ENCODE peak calls at places on chromosomes 2 and 18, in ten cellular contexts. G is foreskin fibroblast; W is heart left ventricle; Y is mesendoderm; P is Calu3; Z is ELR; S is NCI-H1092; M is stomach; R is stimulated activated naive CD8-positive, alpha-beta T cell treated with anti-CD3 and anti-CD28 coated beads, Interleukin-15, amount 100 ng/mL, for 72 hours; J is fibroblast of mammary gland. Q is an unnamed sample.
A peak's percentile ranks its signal among the peaks of the same experiment; 100 is the strongest.

GRCh38 chr2:127149384-127149783 is 42.4 kb upstream of the BIN1 start:
- DNase-seq in G (peak; percentile 88), W (no peak), Y (no peak), P (no peak), Z (peak; percentile 98), S (no peak), M (no peak), R (no peak), J (peak; percentile 96), Q (no peak)

GRCh38 chr2:158841839-158842238 is 46.7 kb downstream of the DAPL1 start:
- DNase-seq in G (peak; percentile 30), W (no peak), Y (no peak), P (no peak), Z (no peak), S (no peak), M (no peak), R (no peak), J (peak; percentile 87), Q (no peak)

GRCh38 chr18:69951182-69951581 is 3.5 kb upstream of the CD226 start:
- DNase-seq in G (peak; percentile 44), W (no peak), Y (peak; percentile 25), P (no peak), Z (peak; percentile 17), S (no peak), M (no peak), R (no peak), J (no peak), Q (no peak)

GRCh38 chr2:239590995-239591915 is 190.4 kb upstream of the HDAC4 start:
- DNase-seq in G (no peak), W (no peak), Y (no peak), P (no peak), Z (no peak), S (no peak), M (no peak), R (no peak), J (no peak), Q (no peak)

GRCh38 chr18:35088931-35089330 is 47.7 kb downstream of the MAPRE2 start:
- DNase-seq in G (peak; percentile 54), W (no peak), Y (no peak), P (no peak), Z (peak; percentile 46), S (no peak), M (no peak), R (no peak), J (no peak), Q (no peak)

GRCh38 chr2:175147196-175147595 is 20.8 kb downstream of the ATF2 start:
- DNase-seq in G (no peak), W (no peak), Y (no peak), P (no peak), Z (peak; percentile 4), S (no peak), M (no peak), R (no peak), J (no peak), Q (no peak)

GRCh38 chr2:2919026-2919425 is 458.6 kb downstream of the EIPR1 start:
- DNase-seq in G (no peak), W (no peak), Y (no peak), P (no peak), Z (no peak), S (no peak), M (no peak), R (no peak), J (no peak), Q (no peak)

GRCh38 chr18:23259701-23260661 is 124.7 kb downstream of the CABLES1 start:
- DNase-seq in G (peak; percentile 84), W (peak; percentile 81), Y (peak; percentile 99), P (peak; percentile 73), Z (peak; percentile 82), S (peak; percentile 85), M (peak; percentile 89), R (peak; percentile 20), J (peak; percentile 61), Q (peak; percentile 75)

GRCh38 chr2:2326653-2327052 is 4.4 kb downstream of the MYT1L start:
- DNase-seq in G (no peak), W (no peak), Y (no peak), P (no peak), Z (no peak), S (no peak), M (no peak), R (no peak), J (no peak), Q (no peak)

GRCh38 chr2:59307196-59307595 is 1066.1 kb upstream of the FANCL start:
- DNase-seq in G (no peak), W (no peak), Y (no peak), P (no peak), Z (no peak), S (no peak), M (no peak), R (no peak), J (no peak), Q (no peak)

GRCh38 chr18:8313043-8313442 is 296.2 kb upstream of the RAB12 start:
- DNase-seq in G (no peak), W (no peak), Y (peak; percentile 87), P (no peak), Z (no peak), S (no peak), M (no peak), R (no peak), J (no peak), Q (no peak)

GRCh38 chr2:172701250-172701649 is 34.4 kb upstream of the RAPGEF4 start:
- DNase-seq in G (peak; percentile 94), W (no peak), Y (no peak), P (no peak), Z (peak; percentile 95), S (no peak), M (no peak), R (no peak), J (peak; percentile 95), Q (no peak)

GRCh38 chr2:213188971-213189899 is 37.8 kb upstream of the IKZF2 start:
- DNase-seq in G (peak; percentile 55), W (no peak), Y (peak; percentile 95), P (no peak), Z (peak; percentile 41), S (no peak), M (no peak), R (no peak), J (peak; percentile 7), Q (no peak)

GRCh38 chr2:70188460-70188859 is 2.4 kb downstream of the C2orf42 start:
- DNase-seq in G (peak; percentile 11), W (no peak), Y (no peak), P (no peak), Z (no peak), S (no peak), M (no peak), R (no peak), J (peak; percentile 8), Q (no peak)

GRCh38 chr2:29228276-29228675 is 113.1 kb downstream of the CLIP4 start:
- DNase-seq in G (no peak), W (no peak), Y (peak; percentile 5), P (no peak), Z (peak; percentile 60), S (no peak), M (no peak), R (no peak), J (peak; percentile 56), Q (no peak)

GRCh38 chr18:9147440-9148238 is 11.1 kb downstream of the ANKRD12 start:
- DNase-seq in G (peak; percentile 83), W (peak; percentile 27), Y (peak; percentile 76), P (peak; percentile 39), Z (peak; percentile 81), S (peak; percentile 4), M (no peak), R (peak; percentile 32), J (peak; percentile 83), Q (peak; percentile 44)

GRCh38 chr18:79402977-79403722 is 7.4 kb downstream of the NFATC1 start:
- DNase-seq in G (peak; percentile 58), W (peak; percentile 79), Y (no peak), P (no peak), Z (no peak), S (no peak), M (peak; percentile 61), R (no peak), J (no peak), Q (peak; percentile 47)

GRCh38 chr2:23602113-23602512 is 217.1 kb downstream of the KLHL29 start:
- DNase-seq in G (peak; percentile 94), W (no peak), Y (peak; percentile 82), P (no peak), Z (peak; percentile 91), S (no peak), M (no peak), R (no peak), J (peak; percentile 66), Q (peak; percentile 21)

GRCh38 chr18:58848685-58849084 is 16.0 kb upstream of the ZNF532 start:
- DNase-seq in G (no peak), W (no peak), Y (peak; percentile 96), P (no peak), Z (peak; percentile 97), S (no peak), M (no peak), R (no peak), J (peak; percentile 81), Q (no peak)

GRCh38 chr2:67234443-67234842 is 162.7 kb upstream of the ETAA1 start:
- DNase-seq in G (peak; percentile 77), W (no peak), Y (peak; percentile 73), P (peak; percentile 22), Z (peak; percentile 49), S (no peak), M (no peak), R (no peak), J (peak; percentile 64), Q (no peak)

GRCh38 chr2:117321816-117322215 is 492.7 kb upstream of the DDX18 start:
- DNase-seq in G (no peak), W (no peak), Y (no peak), P (no peak), Z (no peak), S (no peak), M (no peak), R (no peak), J (no peak), Q (no peak)

GRCh38 chr2:218813771-218814460 is 17.7 kb downstream of the PRKAG3 start:
- DNase-seq in G (no peak), W (no peak), Y (no peak), P (no peak), Z (no peak), S (no peak), M (peak; percentile 38), R (no peak), J (no peak), Q (peak; percentile 32)

GRCh38 chr18:51196811-51197660 is 445 bp downstream of the MEX3C start:
- DNase-seq in G (peak; percentile 76), W (peak; percentile 76), Y (peak; percentile 74), P (peak; percentile 47), Z (peak; percentile 59), S (no peak), M (peak; percentile 61), R (no peak), J (peak; percentile 51), Q (peak; percentile 40)

GRCh38 chr18:31555971-31556747 is 35.5 kb upstream of the TTR start:
- DNase-seq in G (peak; percentile 77), W (no peak), Y (peak; percentile 71), P (peak; percentile 55), Z (peak; percentile 57), S (peak; percentile 66), M (no peak), R (peak; percentile 41), J (peak; percentile 76), Q (peak; percentile 68)